ENCODE peak calls at places on chromosome 10, in five cellular contexts. B is esophagus squamous epithelium, O is transverse colon, V is lung, F is tibial nerve. K is an unnamed sample.
A peak's percentile ranks its signal among the peaks of the same experiment; 100 is the strongest.

GRCh38 chr10:49803988-49804387 is 41.9 kb upstream of the OGDHL start:
- DNase-seq in B (no peak), V (no peak), O (no peak), F (no peak), K (no peak)

GRCh38 chr10:132914732-132915131 is 27.6 kb downstream of the CFAP46 start:
- DNase-seq in V (no peak), F (no peak), O (peak; percentile 1), B (no peak), K (no peak)

GRCh38 chr10:48965460-48965859 is 25.8 kb upstream of the LRRC18 start:
- DNase-seq in B (no peak), F (no peak), O (no peak), V (no peak), K (no peak)

GRCh38 chr10:89755374-89755773 is 54.0 kb downstream of the KIF20B start:
- DNase-seq in F (no peak), O (no peak), V (no peak), B (no peak), K (no peak)

GRCh38 chr10:69792361-69792760 is 9.3 kb upstream of the COL13A1 start:
- DNase-seq in F (no peak), V (no peak), O (no peak), B (no peak), K (no peak)

GRCh38 chr10:93554760-93555432 is 11.6 kb upstream of the FFAR4 start:
- DNase-seq in O (peak; percentile 83), V (peak; percentile 73), B (no peak), F (peak; percentile 43), K (peak; percentile 86)

GRCh38 chr10:51588984-51589383 is 110.4 kb downstream of the CSTF2T start:
- DNase-seq in F (no peak), O (no peak), V (no peak), B (no peak), K (no peak)

GRCh38 chr10:106615081-106615480 is 549.4 kb downstream of the SORCS1 start:
- DNase-seq in O (no peak), B (no peak), V (no peak), F (no peak), K (no peak)

GRCh38 chr10:34157501-34157900 is 657.6 kb downstream of the PARD3 start:
- DNase-seq in F (no peak), V (no peak), B (no peak), O (no peak), K (no peak)

GRCh38 chr10:61929555-61929954 is 28.1 kb downstream of the ARID5B start:
- DNase-seq in F (no peak), V (no peak), B (no peak), O (no peak), K (no peak)

DNA sequence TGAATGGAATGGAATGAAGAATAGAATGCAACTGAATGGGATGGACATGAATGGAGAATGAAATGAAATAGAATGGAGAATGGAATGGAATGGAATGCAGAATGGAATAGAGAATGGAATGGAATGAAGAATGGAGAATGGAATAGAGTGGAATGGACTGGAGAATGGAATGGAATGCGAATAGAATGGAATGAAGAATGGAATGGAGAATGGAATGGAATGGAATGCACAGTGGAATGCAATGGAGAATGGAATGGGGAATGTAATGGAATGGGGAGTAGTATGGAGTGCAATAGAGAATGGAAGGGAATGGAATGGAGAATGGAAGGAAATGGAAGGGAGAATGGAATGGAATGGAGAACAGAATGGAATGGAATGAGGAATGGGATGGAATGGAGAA is 93.4 kb downstream of the NSUN6 start:
- DNase-seq in B (no peak), O (no peak), V (no peak), F (no peak), K (no peak)
- H3K9me3 ChIP-seq in B (no peaks in the 10 kb centered on the region), O (peaks cover 5% of the 10 kb centered on the region), V (peaks cover 2% of the 10 kb centered on the region), F (no peaks in the 10 kb centered on the region), K (no peaks in the 10 kb centered on the region)

DNA sequence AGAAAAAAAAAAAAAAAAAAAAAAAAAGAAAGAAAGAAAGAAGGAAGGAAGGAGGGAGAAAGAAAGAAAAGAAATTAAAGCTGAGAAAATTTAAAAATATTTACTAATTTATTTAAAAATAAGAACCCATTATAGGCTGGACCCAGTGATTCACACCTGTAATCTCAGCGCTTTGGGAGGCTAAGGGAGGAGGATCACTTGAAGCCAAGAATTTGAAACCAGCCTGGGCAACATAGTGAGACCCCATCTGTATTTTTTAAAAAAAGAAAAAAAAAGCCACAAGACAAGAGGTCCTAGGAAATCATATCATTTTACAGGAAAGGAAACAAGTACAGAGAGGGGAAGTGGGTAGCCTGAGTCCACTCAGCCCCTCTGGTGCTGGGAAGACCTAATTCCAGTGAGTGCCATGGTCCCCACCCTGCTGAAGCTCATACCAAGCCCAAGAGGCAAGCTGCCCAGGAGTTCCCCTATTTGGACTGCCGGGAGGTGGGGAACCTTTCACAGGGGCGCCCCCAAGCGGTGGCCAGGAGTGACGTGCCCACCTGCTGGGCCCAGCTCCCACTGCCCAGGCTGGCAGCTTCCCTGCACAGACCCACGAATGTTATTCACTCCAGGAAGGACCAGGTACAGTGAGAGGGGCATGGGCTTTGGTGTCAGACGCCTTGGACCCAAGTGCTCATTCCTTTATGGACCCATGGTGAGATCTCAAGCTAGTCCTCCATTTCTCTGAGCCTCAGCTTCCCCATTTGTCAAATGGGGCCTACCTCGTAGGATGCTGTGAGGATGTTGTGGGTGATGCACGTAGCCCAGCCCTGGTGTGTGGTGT is 133.6 kb downstream of the ZMIZ1 start:
- DNase-seq in O (peak; percentile 38), B (no peak), F (no peak), V (no peak), K (peak; percentile 38)
- TF ChIP-seq CTCF in O (peak; percentile 28), B (peak; percentile 35), F (peak; percentile 43), V (no peak), K (peak; percentile 67)

DNA sequence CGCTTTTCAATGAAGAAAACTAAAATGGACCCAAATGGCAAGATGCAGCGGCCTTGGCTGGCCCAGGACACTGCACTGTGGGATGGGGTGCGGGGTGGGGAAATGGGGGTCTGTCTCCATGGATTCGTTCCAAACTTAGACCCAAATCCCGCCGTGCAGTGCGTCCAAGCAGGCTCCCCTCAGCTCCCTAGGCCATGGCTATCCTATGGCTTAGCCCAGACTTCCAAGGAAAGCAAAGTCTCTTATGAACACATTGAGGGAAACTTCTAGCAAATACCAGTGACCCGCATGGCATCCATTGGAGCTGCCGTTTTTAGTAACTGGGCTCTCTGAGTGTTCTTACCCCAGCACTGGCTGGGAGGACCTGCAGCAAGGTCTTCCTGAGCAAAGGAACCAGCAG is 122.5 kb downstream of the EBF3 start:
- DNase-seq in V (no peak), O (no peak), F (no peak), B (no peak), K (no peak)
- H3K9me3 ChIP-seq in V (peaks cover 4% of the 10 kb centered on the region), O (no peaks in the 10 kb centered on the region), F (no peaks in the 10 kb centered on the region), B (no peaks in the 10 kb centered on the region), K (no peaks in the 10 kb centered on the region)

GRCh38 chr10:103847909-103848468 is 7.4 kb downstream of the SH3PXD2A start:
- DNase-seq in V (no peak), F (no peak), B (no peak), O (no peak), K (no peak)
- TF ChIP-seq CTCF in V (no peak), F (no peak), B (no peak), O (peak; percentile 28), K (peak; percentile 10)

K was measured in cardiac muscle cell.